ENCODE peak calls at places on chromosomes 11 and 22, in seven cellular contexts. I is lower leg skin, N is GM12891, K is upper lobe of left lung, J is ovary, F is IMR-90, Q is adrenal gland. Y is an unnamed sample.

GRCh38 chr22:40423882-40424640 is 53.7 kb downstream of the SGSM3 start:
- DNase-seq in Q (no peak), J (no peak), I (no peak), N (no peak), K (no peak), F (no peak), Y (no peak)

GRCh38 chr22:44099696-44100095 is 75.6 kb downstream of the PARVB start:
- DNase-seq in F (no peak), J (peak), N (no peak), I (peak), Q (no peak), K (no peak), Y (no peak)

GRCh38 chr11:90204407-90204806 is 18.4 kb downstream of the CHORDC1 start:
- DNase-seq in Q (no peak), F (no peak), I (peak), N (no peak), J (no peak), K (no peak), Y (no peak)

GRCh38 chr11:84383571-84383970 is 1097.4 kb upstream of the CCDC90B start:
- DNase-seq in F (no peak), I (no peak), N (no peak), J (no peak), K (no peak), Q (no peak), Y (no peak)

GRCh38 chr22:36873614-36874308 is 13.0 kb downstream of the NCF4 start:
- DNase-seq in J (no peak), I (no peak), Q (no peak), F (peak), N (peak), K (peak), Y (peak)

GRCh38 chr22:19495562-19496323 is 16.0 kb downstream of the CDC45 start:
- DNase-seq in I (no peak), N (no peak), K (no peak), F (peak), J (no peak), Q (no peak), Y (no peak)

GRCh38 chr22:17260291-17260690 is 41.1 kb upstream of the ADA2 start:
- DNase-seq in J (no peak), I (no peak), N (no peak), F (no peak), Q (no peak), K (no peak), Y (no peak)

GRCh38 chr11:44949160-44950035 is 1.3 kb downstream of the TP53I11 start:
- DNase-seq in I (peak), F (peak), N (no peak), K (peak), J (no peak), Q (no peak), Y (no peak)

GRCh38 chr11:102592634-102593581 is 32.2 kb downstream of the MMP20 start:
- DNase-seq in J (no peak), I (no peak), Q (no peak), F (peak), N (no peak), K (no peak), Y (peak)

GRCh38 chr22:50257451-50258360 is 3.8 kb downstream of the MAPK12 start:
- DNase-seq in I (no peak), K (no peak), J (no peak), N (no peak), F (no peak), Q (no peak), Y (no peak)

GRCh38 chr11:99464985-99465384 is 444.2 kb downstream of the CNTN5 start:
- DNase-seq in Q (no peak), F (no peak), N (no peak), K (no peak), J (no peak), I (no peak), Y (no peak)
- TF ChIP-seq POLR2A in Q (no peak), F (no peak), N (no peak), K (no peak), J (no peak), I (no peak), Y (no peak)

GRCh38 chr11:808427-809286 is 1.1 kb upstream of the RPLP2 start:
- DNase-seq in K (no peak), I (no peak), N (no peak), F (no peak), Q (no peak), J (no peak), Y (peak)

GRCh38 chr11:810040-810567 is 337 bp downstream of the RPLP2 start:
- DNase-seq in J (no peak), N (no peak), F (no peak), K (no peak), I (no peak), Q (no peak), Y (peak)

GRCh38 chr11:812390-812789 is 2.6 kb downstream of the RPLP2 start:
- DNase-seq in K (no peak), N (no peak), I (no peak), Q (no peak), J (no peak), F (no peak), Y (no peak)

GRCh38 chr11:811446-812245 is 1.9 kb downstream of the RPLP2 start:
- DNase-seq in N (no peak), F (no peak), I (no peak), Q (no peak), K (no peak), J (no peak), Y (no peak)

DNA sequence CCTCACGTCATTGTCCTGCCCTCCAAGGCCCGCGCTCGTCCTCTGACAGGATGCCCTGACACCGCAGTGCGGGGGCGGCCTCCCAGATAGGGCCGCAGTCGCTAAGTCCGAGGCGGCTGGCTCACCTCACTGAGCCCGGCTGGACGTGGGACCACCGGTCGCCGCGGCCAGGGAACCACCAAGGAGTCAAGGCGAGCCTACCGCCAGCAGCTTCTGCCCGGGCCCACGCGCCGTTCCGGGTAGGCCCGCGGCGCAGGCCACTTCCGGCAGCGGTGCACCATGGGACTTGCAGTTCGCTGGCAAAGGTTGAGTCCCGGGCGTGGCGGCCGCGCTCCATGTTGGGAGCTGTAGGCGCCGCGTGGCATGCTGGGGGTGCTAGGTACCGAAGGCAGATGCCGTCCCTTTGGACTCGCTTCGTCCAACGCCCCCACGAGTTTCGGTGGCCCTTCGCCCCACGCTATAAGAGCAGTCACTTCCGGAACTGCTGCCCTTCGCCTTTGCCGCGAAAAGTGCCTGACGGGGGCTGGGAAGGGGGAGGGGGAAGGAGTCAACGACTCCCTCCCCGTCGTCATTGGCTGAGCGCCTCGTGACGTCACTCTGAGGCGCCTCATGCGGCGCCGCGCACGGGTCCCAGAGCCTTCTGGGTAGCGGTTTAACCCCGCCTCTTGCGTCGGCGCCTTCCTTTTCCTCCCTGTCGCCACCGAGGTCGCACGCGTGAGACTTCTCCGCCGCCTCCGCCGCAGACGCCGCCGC is at the start of gene RPLP2:
- DNase-seq in N (peak), K (peak), I (peak), J (peak), F (peak), Q (peak), Y (peak)
- TF ChIP-seq POLR2A in N (peak), K (peak), I (no peak), J (peak), F (peak), Q (peak), Y (peak)

DNA sequence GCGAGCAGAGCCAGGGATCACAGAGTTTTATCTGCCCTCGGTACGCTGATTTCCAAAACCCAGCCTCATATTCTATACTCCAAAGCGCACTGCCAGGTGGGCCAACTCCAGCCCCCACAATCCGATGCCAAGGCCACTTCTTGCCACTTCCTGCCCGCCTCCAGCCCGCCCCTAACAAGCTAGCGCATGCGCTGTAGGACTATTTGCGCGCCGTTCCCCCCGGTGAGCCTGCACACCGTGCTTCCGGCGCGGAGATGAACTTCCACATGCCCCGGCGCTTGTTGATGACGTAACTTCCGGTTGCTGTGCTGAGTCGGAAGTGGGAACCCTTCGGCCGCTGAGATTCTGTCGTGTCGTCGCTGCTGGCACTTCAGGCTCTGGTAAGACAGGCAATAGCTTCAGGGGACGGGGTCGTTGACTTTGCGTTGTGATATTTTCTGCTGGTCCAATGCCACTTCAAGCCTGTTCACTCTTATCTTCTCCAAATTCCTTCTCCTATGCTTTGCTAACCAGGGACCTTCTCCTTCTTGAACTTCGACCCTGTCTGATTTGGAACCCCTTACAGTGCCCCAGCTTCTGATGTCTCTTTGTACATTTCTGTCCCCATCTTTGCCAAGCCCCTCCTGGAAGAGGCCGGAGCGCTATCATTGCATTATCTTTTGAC is at the start of gene UBE4A:
- DNase-seq in N (peak), J (peak), Q (peak), F (peak), I (peak), K (peak), Y (peak)
- TF ChIP-seq POLR2A in N (peak), J (peak), Q (peak), F (peak), I (no peak), K (peak), Y (peak)

GRCh38 chr11:64127267-64128072 is 38.4 kb downstream of the MACROD1 start:
- DNase-seq in J (no peak), Q (no peak), N (no peak), I (no peak), F (no peak), K (no peak), Y (no peak)
- TF ChIP-seq POLR2A in J (no peak), Q (no peak), N (no peak), I (no peak), F (no peak), K (no peak), Y (no peak)

Y was measured in erythroblast.